ENCODE peak calls at places on chromosomes 4 and X, in eight cellular contexts. V is NCI-H510A; X is CMK; N is SJSA1; Y is CD4-positive, alpha-beta T cell; T is activated naive CD4-positive, alpha-beta T cell treated with anti-CD3 and anti-CD28 coated beads, Interleukin-2, amount 10 ng/mL, durations not matched to agents 7 days and 5 days; P is retina; F is stimulated activated CD4-positive, alpha-beta T cell treated with anti-CD3 and anti-CD28 coated beads, TNF-alpha, amount 100 ng/mL, for 1 hour. G is an unnamed sample.

GRCh38 chr4:105923507-105924238 is 28.4 kb downstream of the NPNT start:
- DNase-seq in V (no peak), F (no peak), T (no peak), X (no peak), P (peak), Y (no peak), N (no peak), G (no peak)

GRCh38 chr4:52588771-52589591 is 70.1 kb downstream of the USP46 start:
- DNase-seq in V (no peak), X (no peak), Y (no peak), N (peak), P (no peak), F (peak), T (peak), G (no peak)

GRCh38 chr4:76738081-76738931 is 159.6 kb downstream of the SOWAHB start:
- DNase-seq in N (peak), Y (no peak), P (no peak), F (no peak), T (no peak), V (no peak), X (no peak), G (no peak)

GRCh38 chr4:2231082-2231481 is 10.8 kb downstream of the HAUS3 start:
- DNase-seq in N (no peak), P (no peak), X (no peak), T (no peak), Y (no peak), V (no peak), F (no peak), G (no peak)

GRCh38 chr4:87017580-87018061 is 82.8 kb downstream of the AFF1 start:
- DNase-seq in V (no peak), F (no peak), X (peak), P (no peak), Y (no peak), T (no peak), N (no peak), G (no peak)

GRCh38 chr4:17665852-17666251 is 51.4 kb downstream of the MED28 start:
- DNase-seq in T (no peak), V (no peak), F (no peak), X (no peak), P (no peak), Y (no peak), N (no peak), G (no peak)

GRCh38 chr4:91319869-91320268 is 983.9 kb upstream of the GRID2 start:
- DNase-seq in F (no peak), T (no peak), Y (no peak), X (no peak), N (no peak), P (no peak), V (no peak), G (no peak)

GRCh38 chr4:162341533-162341932 is 177.7 kb upstream of the FSTL5 start:
- DNase-seq in V (no peak), T (no peak), Y (no peak), N (no peak), X (no peak), F (no peak), P (no peak), G (no peak)

GRCh38 chrX:150870487-150871340 is 27.8 kb downstream of the CD99L2 start:
- DNase-seq in X (no peak), Y (no peak), F (no peak), N (no peak), T (no peak), V (no peak), P (peak), G (no peak)

GRCh38 chr4:67483868-67484602 is 61.3 kb downstream of the CENPC start:
- DNase-seq in P (no peak), X (no peak), F (no peak), V (no peak), N (peak), T (no peak), Y (no peak), G (no peak)

G was measured in DMS153.